ENCODE peak calls at places on chromosomes 4 and X, in four cellular contexts. W is CD8-positive, alpha-beta T cell; K is left lung; C is Peyer's patch. H is an unnamed sample.

GRCh38 chr4:5796976-5797375 is 86.0 kb downstream of the EVC start:
- DNase-seq in W (no peak), C (peak), K (no peak), H (no peak)

GRCh38 chr4:149409186-149410056 is 406.2 kb downstream of the IQCM start:
- DNase-seq in K (no peak), C (peak), W (no peak), H (no peak)

GRCh38 chr4:81432825-81433224 is 38.9 kb downstream of the RASGEF1B start:
- DNase-seq in W (no peak), C (no peak), K (no peak), H (no peak)

GRCh38 chr4:5204781-5205180 is 153.5 kb downstream of the STK32B start:
- DNase-seq in W (no peak), C (no peak), K (no peak), H (no peak)

GRCh38 chr4:123600921-123601904 is 204.6 kb downstream of the SPRY1 start:
- DNase-seq in K (no peak), W (no peak), C (no peak), H (no peak)

GRCh38 chr4:76803522-76803921 is 94.4 kb downstream of the SOWAHB start:
- DNase-seq in W (no peak), C (no peak), K (no peak), H (no peak)

GRCh38 chr4:182486895-182487294 is 243.7 kb downstream of the TENM3 start:
- DNase-seq in C (no peak), K (no peak), W (no peak), H (no peak)

GRCh38 chr4:114287079-114287696 is 307.7 kb upstream of the ARSJ start:
- DNase-seq in K (no peak), C (peak), W (no peak), H (no peak)

GRCh38 chr4:91319869-91320268 is 983.9 kb upstream of the GRID2 start:
- DNase-seq in K (no peak), W (no peak), C (no peak), H (no peak)

GRCh38 chr4:81650871-81651270 is 179.2 kb upstream of the RASGEF1B start:
- DNase-seq in W (no peak), C (no peak), K (no peak), H (no peak)

GRCh38 chrX:112840382-112841113 is at the start of gene AMOT:
- DNase-seq in W (peak), C (peak), K (peak), H (no peak)

GRCh38 chr4:123869517-123870282 is 473.1 kb downstream of the SPRY1 start:
- DNase-seq in C (no peak), W (no peak), K (no peak), H (no peak)

GRCh38 chrX:21691512-21692018 is 33.4 kb upstream of the KLHL34 start:
- DNase-seq in W (no peak), K (no peak), C (no peak), H (no peak)

GRCh38 chr4:82825425-82825824 is 26.8 kb upstream of the SCD5 start:
- DNase-seq in C (no peak), K (no peak), W (no peak), H (no peak)

GRCh38 chrX:69161786-69162349 is 3.4 kb downstream of the PJA1 start:
- DNase-seq in K (no peak), W (no peak), C (no peak), H (no peak)

GRCh38 chr4:127165971-127166370 is 466.8 kb upstream of the INTU start:
- DNase-seq in C (no peak), W (no peak), K (no peak), H (no peak)

GRCh38 chrX:119990995-119991787 is 47.6 kb upstream of the NKAP start:
- DNase-seq in K (no peak), C (no peak), W (no peak), H (no peak)

GRCh38 chr4:10521386-10521785 is 64.2 kb upstream of the ZNF518B start:
- DNase-seq in K (no peak), W (no peak), C (no peak), H (no peak)

GRCh38 chrX:109936114-109936513 is 66.8 kb upstream of the TMEM164 start:
- DNase-seq in W (no peak), K (no peak), C (no peak), H (no peak)

GRCh38 chr4:112823141-112823540 is 186.2 kb downstream of the LARP7 start:
- DNase-seq in C (no peak), K (no peak), W (no peak), H (no peak)

GRCh38 chr4:16205298-16206164 is 20.7 kb downstream of the TAPT1 start:
- DNase-seq in W (no peak), K (no peak), C (no peak), H (no peak)

GRCh38 chrX:68121835-68122234 is 311.5 kb downstream of the OPHN1 start:
- DNase-seq in W (no peak), K (no peak), C (no peak), H (no peak)

GRCh38 chr4:103425406-103425805 is 227.3 kb upstream of the CENPE start:
- DNase-seq in C (no peak), K (no peak), W (no peak), H (no peak)

GRCh38 chrX:20139966-20140365 is 1.7 kb downstream of the EIF1AX start:
- DNase-seq in W (no peak), K (no peak), C (no peak), H (no peak)

GRCh38 chr4:159227984-159228383 is 125.1 kb downstream of the RAPGEF2 start:
- DNase-seq in W (no peak), C (peak), K (peak), H (no peak)

GRCh38 chr4:180060159-180060889 is 2182.9 kb upstream of the TENM3 start:
- DNase-seq in K (no peak), C (no peak), W (no peak), H (no peak)

GRCh38 chr4:138406881-138407280 is 164.7 kb upstream of the SLC7A11 start:
- DNase-seq in K (no peak), W (no peak), C (no peak), H (no peak)

GRCh38 chr4:109365944-109366343 is 63.5 kb upstream of the COL25A1 start:
- DNase-seq in W (no peak), C (no peak), K (no peak), H (no peak)

GRCh38 chr4:123930971-123931370 is 534.4 kb downstream of the SPRY1 start:
- DNase-seq in K (no peak), W (no peak), C (no peak), H (no peak)

GRCh38 chr4:73922766-73923630 is 53.8 kb downstream of the CXCL1 start:
- DNase-seq in K (no peak), C (no peak), W (no peak), H (no peak)

GRCh38 chr4:84341559-84341958 is 157.5 kb downstream of the NKX6-1 start:
- DNase-seq in K (no peak), W (no peak), C (no peak), H (no peak)

GRCh38 chr4:17367201-17367600 is 144.7 kb downstream of the QDPR start:
- DNase-seq in W (no peak), C (no peak), K (no peak), H (no peak)

GRCh38 chr4:108794136-108794535 is 31.3 kb upstream of the ETNPPL start:
- DNase-seq in C (no peak), K (no peak), W (no peak), H (no peak)

GRCh38 chr4:71549516-71550160 is 210.8 kb downstream of the SLC4A4 start:
- DNase-seq in C (no peak), K (no peak), W (no peak), H (no peak)

DNA sequence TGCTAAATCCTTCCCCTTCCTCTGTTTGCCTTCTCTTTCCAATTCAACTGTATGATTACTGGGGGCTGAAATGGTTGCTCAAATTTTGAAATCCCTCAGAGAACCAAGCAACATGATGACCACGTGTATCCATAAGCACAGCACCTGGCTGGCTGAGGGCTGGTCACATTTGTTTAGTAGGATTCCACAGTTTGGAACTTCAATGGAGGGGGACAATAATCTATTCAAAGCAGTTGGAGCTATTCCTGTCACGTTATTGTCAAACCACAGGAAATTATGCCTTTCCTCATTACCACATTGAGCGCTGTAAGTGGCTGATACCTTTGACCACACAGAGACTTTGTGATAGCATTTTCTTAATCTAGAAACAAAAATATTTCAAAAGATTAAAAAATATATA is 7.0 kb downstream of the TMSB4X start:
- DNase-seq in K (no peak), W (no peak), C (no peak), H (no peak)
- H3K27ac ChIP-seq in K (no peak), W (no peak), C (no peak), H (no peak)

GRCh38 chr4:168840988-168841681 is 168.9 kb downstream of the CBR4 start:
- DNase-seq in C (no peak), W (no peak), K (no peak), H (no peak)

GRCh38 chr4:168843635-168844034 is 166.4 kb downstream of the CBR4 start:
- DNase-seq in K (no peak), W (no peak), C (no peak), H (no peak)

GRCh38 chr4:168840386-168840763 is 169.7 kb downstream of the CBR4 start:
- DNase-seq in W (no peak), K (no peak), C (no peak), H (no peak)

GRCh38 chr4:168841682-168842019 is 168.4 kb downstream of the CBR4 start:
- DNase-seq in W (no peak), K (no peak), C (no peak), H (no peak)

DNA sequence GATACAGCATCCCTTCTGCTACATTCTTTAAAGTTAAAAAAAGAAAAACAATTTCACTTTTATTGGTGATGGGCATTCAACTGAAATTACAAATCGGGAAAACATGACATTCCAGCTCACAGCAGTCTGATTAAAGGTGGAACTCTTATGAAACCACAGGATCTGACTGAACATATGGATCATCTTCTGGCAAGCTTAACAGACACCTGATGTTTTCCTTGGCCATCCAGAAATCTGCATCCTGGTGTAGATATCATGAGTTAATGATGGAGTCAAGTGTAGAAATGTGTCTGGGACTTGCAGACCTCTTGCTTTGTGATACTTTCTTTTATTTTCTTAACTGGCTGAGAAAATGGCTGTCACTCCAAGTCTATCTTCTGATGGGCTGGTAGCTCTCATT is 167.9 kb downstream of the CBR4 start:
- DNase-seq in K (no peak), C (no peak), W (no peak), H (no peak)
- H3K27ac ChIP-seq in K (no peak), C (peak), W (no peak), H (peak)

GRCh38 chrX:48831909-48832291 is 3.5 kb downstream of the PCSK1N start:
- DNase-seq in C (no peak), K (no peak), W (no peak), H (no peak)
- H3K27ac ChIP-seq in C (no peak), K (no peak), W (no peak), H (no peak)

GRCh38 chr4:2762048-2762447 is 5.9 kb upstream of the TNIP2 start:
- DNase-seq in C (peak), K (no peak), W (no peak), H (no peak)
- H3K27ac ChIP-seq in C (peak), K (no peak), W (no peak), H (peak)

DNA sequence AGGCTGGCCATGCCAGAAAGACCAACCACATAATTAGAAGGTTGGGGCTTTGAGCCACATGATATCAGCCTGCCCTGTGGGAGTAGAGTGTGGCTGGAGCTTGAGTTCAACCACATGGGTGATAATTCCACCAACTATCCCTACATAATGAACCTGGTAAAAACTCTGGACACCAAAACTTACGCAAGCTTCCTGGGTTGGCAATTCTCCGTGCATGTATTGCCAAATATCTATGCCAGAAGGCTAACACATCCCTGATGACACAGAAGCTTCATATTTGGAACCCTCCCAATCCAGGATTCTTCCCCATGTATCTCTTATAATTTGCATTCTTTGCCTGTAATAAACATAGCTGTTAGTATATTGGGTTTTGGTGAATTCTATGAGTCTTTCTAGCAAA is 68.2 kb downstream of the FUNDC1 start:
- DNase-seq in C (no peak), K (no peak), W (no peak), H (no peak)
- H3K27ac ChIP-seq in C (no peak), K (no peak), W (no peak), H (no peak)

GRCh38 chrX:56994375-56995270 is 718 bp downstream of the SPIN3 start:
- DNase-seq in K (no peak), C (no peak), W (no peak), H (no peak)
- H3K27ac ChIP-seq in K (no peak), C (peak), W (peak), H (peak)

GRCh38 chr4:53541577-53542206 is 49.6 kb downstream of the LNX1 start:
- DNase-seq in C (no peak), W (no peak), K (no peak), H (no peak)

GRCh38 chr4:53545238-53545637 is 46.0 kb downstream of the LNX1 start:
- DNase-seq in W (no peak), C (no peak), K (no peak), H (no peak)

GRCh38 chr4:53548662-53549061 is 42.6 kb downstream of the LNX1 start:
- DNase-seq in K (no peak), W (no peak), C (no peak), H (no peak)

GRCh38 chr4:53547983-53548382 is 43.3 kb downstream of the LNX1 start:
- DNase-seq in W (no peak), C (no peak), K (no peak), H (no peak)

GRCh38 chr4:53545942-53546581 is 45.2 kb downstream of the LNX1 start:
- DNase-seq in K (no peak), W (no peak), C (no peak), H (no peak)
- H3K27ac ChIP-seq in K (no peak), W (no peak), C (no peak), H (no peak)

DNA sequence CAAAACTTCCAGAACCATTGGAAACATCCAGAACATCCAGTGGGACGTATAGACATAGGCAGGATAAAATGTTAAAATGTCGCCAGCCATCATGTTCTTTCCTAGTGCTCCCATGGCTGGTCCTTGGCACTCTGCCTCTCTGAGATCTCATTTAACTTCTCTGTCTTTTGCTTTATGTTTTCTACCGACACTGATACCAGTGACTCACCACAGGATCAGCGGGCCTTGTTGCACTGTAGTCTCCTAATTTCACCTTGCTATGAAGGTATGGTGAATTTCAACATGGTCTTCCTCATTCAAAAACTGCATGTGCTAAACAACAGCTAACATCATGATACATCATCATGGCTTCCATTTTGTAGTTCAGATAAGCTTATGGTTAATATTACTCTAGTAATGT is 521.0 kb upstream of the IGFBP7 start:
- DNase-seq in K (no peak), C (no peak), W (no peak), H (no peak)
- H3K27ac ChIP-seq in K (no peak), C (no peak), W (no peak), H (no peak)

H was measured in esophagus squamous epithelium.